ENCODE peak calls at places on chromosomes 5 and 9, in seven cellular contexts. E is lung microvascular endothelial cell; N is pancreas; C is endothelial cell; Y is mesendoderm; H is activated CD4-positive, alpha-beta T cell treated with anti-CD3 and anti-CD28 coated beads, Interleukin-2, amount 50 U/mL, for 1 hour; T is hypothalamus. W is an unnamed sample.

GRCh38 chr5:81552844-81553569 is 159.1 kb upstream of the ACOT12 start:
- DNase-seq in E (peak; percentile 87), C (no peak), T (no peak), Y (peak; percentile 11), H (no peak), N (no peak), W (no peak)

GRCh38 chr5:6710078-6710477 is 3.2 kb upstream of the TENT4A start:
- DNase-seq in Y (no peak), C (no peak), N (no peak), H (no peak), E (no peak), T (no peak), W (no peak)

GRCh38 chr5:130871346-130872086 is 293.5 kb downstream of the HINT1 start:
- DNase-seq in H (peak; percentile 33), E (peak; percentile 32), Y (peak; percentile 54), T (no peak), C (no peak), N (no peak), W (peak; percentile 70)

GRCh38 chr9:69040646-69041045 is 5.1 kb downstream of the FXN start:
- DNase-seq in Y (no peak), H (no peak), E (no peak), T (no peak), N (no peak), C (no peak), W (no peak)

GRCh38 chr5:79395296-79395695 is 118.6 kb downstream of the HOMER1 start:
- DNase-seq in E (no peak), C (no peak), Y (no peak), N (no peak), T (no peak), H (no peak), W (no peak)

GRCh38 chr9:134320916-134321570 is 5.2 kb upstream of the RXRA start:
- DNase-seq in C (no peak), T (no peak), N (peak; percentile 59), H (no peak), E (no peak), Y (no peak), W (no peak)

GRCh38 chr5:63553069-63553468 is 409.2 kb downstream of the HTR1A start:
- DNase-seq in T (no peak), Y (no peak), H (no peak), C (no peak), E (no peak), N (no peak), W (no peak)

GRCh38 chr5:77145666-77146065 is 58.6 kb upstream of the ZBED3 start:
- DNase-seq in E (peak; percentile 15), H (no peak), T (no peak), N (no peak), C (no peak), Y (no peak), W (no peak)

GRCh38 chr5:149605354-149605997 is 24.2 kb downstream of the ARHGEF37 start:
- DNase-seq in Y (no peak), C (no peak), N (no peak), H (no peak), E (no peak), T (no peak), W (no peak)

GRCh38 chr5:17261075-17261474 is 43.6 kb downstream of the BASP1 start:
- DNase-seq in H (no peak), E (no peak), Y (no peak), C (no peak), N (no peak), T (no peak), W (no peak)

W was measured in GM23338.